ENCODE peak calls at places on chromosomes 11 and 22, in five cellular contexts. D, U, T, W and L are unnamed samples.

GRCh38 chr22:30140414-30140813 is 60.1 kb downstream of the HORMAD2 start:
- DNase-seq in W (no peak), T (no peak), D (no peak), U (no peak), L (no peak)

GRCh38 chr22:48321986-48322545 is 1505.6 kb downstream of the BRD1 start:
- DNase-seq in T (no peak), W (no peak), D (no peak), U (no peak), L (no peak)

GRCh38 chr22:20550851-20551744 is 43.7 kb downstream of the MED15 start:
- DNase-seq in D (no peak), T (peak; percentile 38), W (no peak), U (no peak), L (no peak)

GRCh38 chr22:24494535-24495364 is at the start of gene UPB1:
- DNase-seq in U (no peak), W (no peak), D (no peak), T (no peak), L (no peak)

GRCh38 chr11:93517611-93518010 is 25.6 kb downstream of the SMCO4 start:
- DNase-seq in D (no peak), W (no peak), T (no peak), U (no peak), L (no peak)

GRCh38 chr11:82041764-82042163 is 691.9 kb downstream of the FAM181B start:
- DNase-seq in T (no peak), U (no peak), D (no peak), W (no peak), L (no peak)

GRCh38 chr11:61762798-61763197 is 10.4 kb downstream of the MYRF start:
- DNase-seq in W (no peak), T (no peak), U (no peak), D (no peak), L (no peak)

GRCh38 chr11:69499216-69499945 is 17.9 kb downstream of the LINC01488 start:
- DNase-seq in T (no peak), U (no peak), W (no peak), D (no peak), L (no peak)

GRCh38 chr22:42844756-42845155 is 12.3 kb downstream of the ARFGAP3 start:
- DNase-seq in W (no peak), U (no peak), D (no peak), T (no peak), L (no peak)